ENCODE peak calls at places on chromosomes 1 and 21, in five cellular contexts. L is fibroblast of lung, R is pancreas, W is uterus, U is DND-41. Y is an unnamed sample. For H3K36me3, the result is how much of the 10 kb centered on the place peaks cover.

GRCh38 chr1:150473659-150474058 is 13.6 kb upstream of the TARS2 start:
- DNase-seq in L (no peak), U (no peak), W (peak), R (no peak), Y (no peak)

GRCh38 chr1:25664357-25664796 is 47.8 kb downstream of the MAN1C1 start:
- DNase-seq in L (no peak), U (no peak), W (no peak), R (no peak), Y (no peak)

GRCh38 chr1:41538741-41539415 is 54.4 kb upstream of the EDN2 start:
- DNase-seq in W (peak), U (no peak), R (no peak), L (no peak), Y (no peak)

GRCh38 chr1:78426398-78426797 is 64.4 kb upstream of the PTGFR start:
- DNase-seq in U (no peak), L (no peak), R (no peak), W (no peak), Y (no peak)

GRCh38 chr1:25954371-25954938 is 43.4 kb downstream of the PAFAH2 start:
- DNase-seq in U (no peak), W (no peak), R (no peak), L (no peak), Y (no peak)

GRCh38 chr1:36133484-36133883 is 8.5 kb upstream of the COL8A2 start:
- DNase-seq in R (peak), U (no peak), L (peak), W (peak), Y (peak)

GRCh38 chr1:240338837-240339236 is 247.2 kb downstream of the FMN2 start:
- DNase-seq in W (no peak), L (no peak), R (no peak), U (no peak), Y (no peak)

GRCh38 chr21:34834852-34835501 is 166.2 kb downstream of the CLIC6 start:
- DNase-seq in R (no peak), W (no peak), L (no peak), U (peak), Y (no peak)

GRCh38 chr1:39955547-39956539 is 898 bp downstream of the MFSD2A start:
- DNase-seq in L (peak), W (no peak), R (no peak), U (peak), Y (no peak)

GRCh38 chr1:155859881-155860841 is 794 bp downstream of the SYT11 start:
- DNase-seq in L (peak), W (peak), R (peak), U (no peak), Y (no peak)

GRCh38 chr1:64973061-64973647 is 6.8 kb upstream of the JAK1 start:
- DNase-seq in W (no peak), U (no peak), R (no peak), L (no peak), Y (no peak)

GRCh38 chr1:80153762-80154555 is 1147.4 kb upstream of the ADGRL4 start:
- DNase-seq in W (no peak), U (no peak), R (no peak), L (peak), Y (no peak)

GRCh38 chr1:43509740-43510375 is 20.8 kb upstream of the PTPRF start:
- DNase-seq in U (no peak), W (no peak), R (no peak), L (no peak), Y (no peak)

GRCh38 chr21:45791562-45792418 is 148.3 kb downstream of the PCBP3 start:
- DNase-seq in W (no peak), R (no peak), L (no peak), U (no peak), Y (no peak)

GRCh38 chr1:234188454-234188792 is 184.8 kb upstream of the COA6 start:
- DNase-seq in W (no peak), L (no peak), U (peak), R (no peak), Y (no peak)

GRCh38 chr1:31013187-31013864 is 52.2 kb downstream of the PUM1 start:
- DNase-seq in R (no peak), W (no peak), U (no peak), L (no peak), Y (no peak)

GRCh38 chr1:17004466-17005364 is 7.0 kb downstream of the ATP13A2 start:
- DNase-seq in L (no peak), R (no peak), W (no peak), U (no peak), Y (no peak)

GRCh38 chr1:54245501-54245900 is 45.5 kb downstream of the MRPL37 start:
- DNase-seq in W (no peak), L (peak), U (no peak), R (no peak), Y (no peak)

GRCh38 chr1:30264672-30265025 is 458.7 kb downstream of the MATN1 start:
- DNase-seq in R (no peak), U (no peak), W (no peak), L (no peak), Y (no peak)

GRCh38 chr1:172134087-172134731 is 286.3 kb upstream of the C1orf105 start:
- DNase-seq in L (peak), W (no peak), R (no peak), U (no peak), Y (no peak)

GRCh38 chr1:21301794-21302440 is 11.7 kb upstream of the ECE1 start:
- DNase-seq in U (no peak), W (no peak), L (no peak), R (no peak), Y (no peak)

GRCh38 chr1:242523968-242524570 is 428 bp downstream of the PLD5 start:
- DNase-seq in R (peak), W (peak), L (peak), U (no peak), Y (no peak)

GRCh38 chr1:9009438-9010366 is 16.5 kb downstream of the SLC2A7 start:
- DNase-seq in W (no peak), U (peak), R (no peak), L (peak), Y (no peak)

GRCh38 chr1:115139381-115139780 is 50.1 kb upstream of the TSPAN2 start:
- DNase-seq in U (no peak), L (no peak), W (no peak), R (peak), Y (no peak)

GRCh38 chr1:53598956-53599355 is 139.8 kb downstream of the DMRTB1 start:
- DNase-seq in U (no peak), W (no peak), L (no peak), R (no peak), Y (no peak)

GRCh38 chr1:58654322-58654721 is 45.5 kb downstream of the MYSM1 start:
- DNase-seq in L (no peak), U (no peak), W (no peak), R (no peak), Y (no peak)

GRCh38 chr1:166189126-166189525 is 22.3 kb upstream of the FAM78B start:
- DNase-seq in R (no peak), W (no peak), U (no peak), L (peak), Y (no peak)

GRCh38 chr1:65813956-65814355 is 21.3 kb downstream of the PDE4B start:
- DNase-seq in L (peak), W (no peak), R (no peak), U (no peak), Y (no peak)

GRCh38 chr1:82920418-82921248 is 1078.3 kb downstream of the TTLL7 start:
- DNase-seq in L (peak), U (no peak), W (no peak), R (no peak), Y (no peak)

GRCh38 chr1:151165281-151165737 is 393 bp downstream of the LYSMD1 start:
- DNase-seq in W (peak), L (peak), R (peak), U (peak), Y (no peak)

GRCh38 chr1:169108897-169109560 is 2.5 kb downstream of the ATP1B1 start:
- DNase-seq in W (no peak), L (peak), R (no peak), U (no peak), Y (no peak)

GRCh38 chr21:32278068-32278467 is 781 bp downstream of the MIS18A start:
- DNase-seq in R (no peak), U (peak), L (no peak), W (no peak), Y (no peak)

GRCh38 chr1:231162300-231162969 is 577 bp downstream of the TRIM67 start:
- DNase-seq in U (no peak), L (peak), W (no peak), R (peak), Y (no peak)
- H3K4me3 ChIP-seq in U (no peak), L (no peak), W (peak), R (peak), Y (peak)

GRCh38 chr21:37227071-37228002 is 39.8 kb downstream of the VPS26C start:
- DNase-seq in R (no peak), W (no peak), U (no peak), L (no peak), Y (no peak)
- H3K36me3 ChIP-seq in R (half or more), W (under half), U (half or more), L (under half), Y (under half)

DNA sequence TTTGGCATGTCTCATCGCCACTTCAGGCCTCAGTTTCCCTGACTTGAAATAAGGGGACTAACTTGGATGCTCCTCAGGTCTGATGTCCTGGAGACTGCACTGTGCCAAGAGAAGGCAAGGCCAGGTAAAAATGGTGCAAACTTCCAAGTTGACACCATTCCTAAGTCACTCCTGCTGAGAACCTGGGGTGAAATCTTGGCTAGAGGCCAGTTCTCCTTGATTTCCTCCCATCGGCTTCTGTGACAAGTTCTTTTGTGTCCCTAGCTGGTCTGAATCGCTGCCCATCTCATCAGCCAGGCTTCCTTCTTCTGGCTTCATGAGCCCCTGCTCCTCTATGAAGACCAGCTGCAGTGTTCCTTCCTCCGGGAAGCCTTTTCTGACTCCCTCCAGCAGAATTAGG is 48.6 kb upstream of the ID3 start:
- DNase-seq in U (no peak), R (no peak), L (no peak), W (no peak), Y (no peak)
- TF ChIP-seq CTCF in U (no peak), R (no peak), L (no peak), W (no peak), Y (no peak)

GRCh38 chr1:15328245-15328784 is 81.3 kb downstream of the FHAD1 start:
- DNase-seq in R (no peak), U (no peak), W (no peak), L (no peak), Y (no peak)

GRCh38 chr1:15330028-15330427 is 79.7 kb upstream of the EFHD2 start:
- DNase-seq in W (no peak), R (no peak), L (no peak), U (no peak), Y (no peak)

GRCh38 chr1:15328785-15329480 is 80.8 kb upstream of the EFHD2 start:
- DNase-seq in U (no peak), L (peak), W (peak), R (peak), Y (no peak)

GRCh38 chr1:15331180-15331579 is 78.5 kb upstream of the EFHD2 start:
- DNase-seq in R (no peak), L (no peak), U (no peak), W (no peak), Y (no peak)

DNA sequence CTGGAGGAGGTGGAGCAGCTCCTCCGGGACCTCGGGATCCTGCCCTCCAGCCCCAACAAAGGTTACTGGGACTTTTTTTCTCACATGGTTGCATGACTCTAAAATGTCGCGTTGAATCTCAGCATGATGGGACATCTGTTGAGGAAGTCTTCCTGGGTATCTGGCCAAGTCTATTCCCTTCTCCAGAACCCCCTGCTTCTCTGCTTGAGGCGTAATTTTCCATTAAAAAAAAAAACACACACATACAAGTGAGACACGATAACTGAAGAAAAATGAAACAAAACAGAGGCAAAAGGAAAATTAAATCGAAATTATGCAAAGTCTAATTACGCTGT is 80.2 kb upstream of the EFHD2 start:
- DNase-seq in R (no peak), W (no peak), U (no peak), L (no peak), Y (no peak)
- H3K4me3 ChIP-seq in R (no peak), W (no peak), U (no peak), L (no peak), Y (no peak)

GRCh38 chr1:15775706-15776105 is 17.1 kb downstream of the FBLIM1 start:
- DNase-seq in U (no peak), L (peak), R (no peak), W (no peak), Y (no peak)
- H3K36me3 ChIP-seq in U (under half), L (under half), R (under half), W (under half), Y (under half)

DNA sequence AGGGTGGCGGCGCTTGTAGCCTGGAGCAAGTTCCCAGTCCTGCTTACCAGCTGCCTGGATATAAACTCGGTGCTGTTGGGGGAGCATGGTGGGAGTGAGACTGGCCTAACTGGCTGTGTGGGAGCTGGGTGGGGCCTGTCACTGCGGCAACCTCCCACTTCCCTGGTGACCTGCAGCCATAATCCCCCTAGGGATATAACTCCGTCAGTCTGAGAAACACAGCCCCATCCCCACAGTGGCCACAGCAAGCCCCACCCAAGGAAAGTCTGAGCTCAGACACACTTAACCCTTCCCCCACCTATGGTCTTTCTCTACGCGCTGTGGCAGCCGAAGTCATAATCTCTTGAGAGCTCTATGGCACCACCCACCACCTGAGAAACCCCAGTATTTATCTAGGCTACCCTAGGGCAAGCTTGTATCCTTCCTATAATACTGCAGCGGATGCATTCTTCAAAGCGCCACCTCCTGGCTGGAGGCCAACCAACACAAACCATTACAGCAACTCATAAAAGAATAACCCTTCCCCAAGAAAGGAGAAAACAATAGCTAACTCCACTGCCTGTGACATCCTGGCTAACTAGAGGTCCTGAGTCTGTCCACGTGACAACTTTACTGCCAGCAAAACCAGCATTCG is 57.4 kb downstream of the ZNF648 start:
- DNase-seq in R (no peak), W (no peak), L (no peak), U (peak), Y (no peak)
- TF ChIP-seq CTCF in R (no peak), W (no peak), L (no peak), U (peak), Y (no peak)

GRCh38 chr1:159962176-159962575 is 8.1 kb upstream of the SLAMF9 start:
- DNase-seq in L (no peak), W (no peak), U (no peak), R (no peak), Y (no peak)
- H3K4me3 ChIP-seq in L (no peak), W (no peak), U (no peak), R (no peak), Y (peak)